ENCODE peak calls at places on chromosomes 7 and 10, in five cellular contexts. N is OCI-LY7, K is hepatocyte, P is mesenchymal stem cell, S is mesendoderm. L is an unnamed sample.

GRCh38 chr7:35839860-35840854 is 39.3 kb downstream of the SEPTIN7 start:
- DNase-seq in S (no peak), K (no peak), N (no peak), P (peak), L (no peak)

GRCh38 chr7:73432676-73433075 is 902 bp upstream of the FZD9 start:
- DNase-seq in S (no peak), N (no peak), K (no peak), P (no peak), L (no peak)

GRCh38 chr10:59350558-59350957 is 11.8 kb downstream of the FAM13C start:
- DNase-seq in S (no peak), N (no peak), K (no peak), P (no peak), L (no peak)

GRCh38 chr10:93403741-93404354 is 78.3 kb downstream of the MYOF start:
- DNase-seq in K (no peak), N (no peak), P (no peak), S (no peak), L (no peak)

GRCh38 chr7:105141068-105141467 is 127.1 kb downstream of the KMT2E start:
- DNase-seq in N (peak), K (peak), P (peak), S (peak), L (no peak)

GRCh38 chr7:109579876-109580275 is 1010.2 kb downstream of the DNAJB9 start:
- DNase-seq in S (peak), K (no peak), P (no peak), N (no peak), L (no peak)

GRCh38 chr7:99248391-99249067 is 24.1 kb upstream of the MYH16 start:
- DNase-seq in S (peak), K (no peak), N (no peak), P (no peak), L (no peak)

GRCh38 chr7:20477091-20477490 is 138.4 kb upstream of the ABCB5 start:
- DNase-seq in P (no peak), S (no peak), K (no peak), N (no peak), L (no peak)

GRCh38 chr7:28070311-28071055 is 110.1 kb downstream of the JAZF1 start:
- DNase-seq in N (no peak), S (no peak), P (no peak), K (no peak), L (no peak)
- H3K4me2 ChIP-seq in N (no peak), S (no peak), P (no peak), K (peak), L (no peak)

GRCh38 chr7:134549366-134549765 is 456 bp downstream of the AKR1B15 start:
- DNase-seq in S (no peak), P (no peak), N (no peak), K (no peak), L (no peak)
- H3K4me2 ChIP-seq in S (no peak), P (no peak), N (no peak), K (peak), L (no peak)

GRCh38 chr7:71630521-71630920 is 498.6 kb downstream of the GALNT17 start:
- DNase-seq in S (no peak), N (no peak), K (no peak), P (no peak), L (no peak)
- H3K4me2 ChIP-seq in S (no peak), N (no peak), K (no peak), P (no peak), L (no peak)

DNA sequence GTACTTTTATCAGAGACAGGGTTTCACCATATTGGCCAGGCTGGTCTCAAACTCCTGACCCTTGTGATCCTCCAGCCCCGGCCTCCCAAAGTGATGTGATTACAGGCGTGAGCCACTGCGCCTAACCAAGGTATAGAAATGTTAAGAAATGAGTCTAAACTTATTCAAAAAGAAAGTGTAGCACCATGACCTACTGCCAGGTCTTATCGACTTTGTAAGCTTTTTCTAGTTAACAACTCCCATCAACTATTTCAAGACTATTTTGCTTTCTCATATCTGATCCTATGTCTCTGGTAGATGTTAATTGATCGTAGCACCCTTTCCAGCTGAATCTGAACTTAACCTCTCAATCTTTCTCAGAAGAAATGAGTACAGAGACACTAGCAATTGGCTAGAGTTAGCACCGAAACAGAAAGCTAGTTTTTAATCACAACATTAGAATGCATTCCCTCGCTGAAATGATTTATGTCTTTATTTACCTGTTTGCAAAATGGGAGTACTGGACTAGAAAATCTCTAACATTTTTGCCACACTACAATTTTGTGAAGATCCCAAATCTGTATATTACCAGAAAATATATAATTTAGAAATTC is 114.0 kb upstream of the HGF start:
- DNase-seq in N (no peak), S (no peak), P (no peak), K (no peak), L (no peak)
- H3K4me2 ChIP-seq in N (peak), S (no peak), P (no peak), K (no peak), L (no peak)

GRCh38 chr7:132607656-132608055 is 31.4 kb upstream of the PLXNA4 start:
- DNase-seq in N (no peak), K (no peak), P (no peak), S (no peak), L (no peak)

GRCh38 chr7:132609222-132609621 is 33.0 kb upstream of the PLXNA4 start:
- DNase-seq in N (no peak), S (no peak), K (no peak), P (no peak), L (no peak)

GRCh38 chr7:132609906-132610520 is 33.7 kb upstream of the PLXNA4 start:
- DNase-seq in S (no peak), N (no peak), K (no peak), P (no peak), L (no peak)

GRCh38 chr7:132611056-132611455 is 34.8 kb upstream of the PLXNA4 start:
- DNase-seq in P (no peak), N (no peak), K (no peak), S (no peak), L (no peak)

GRCh38 chr7:132608523-132608922 is 32.3 kb upstream of the PLXNA4 start:
- DNase-seq in S (no peak), N (no peak), P (no peak), K (no peak), L (no peak)
- H3K4me2 ChIP-seq in S (no peak), N (no peak), P (no peak), K (no peak), L (no peak)

DNA sequence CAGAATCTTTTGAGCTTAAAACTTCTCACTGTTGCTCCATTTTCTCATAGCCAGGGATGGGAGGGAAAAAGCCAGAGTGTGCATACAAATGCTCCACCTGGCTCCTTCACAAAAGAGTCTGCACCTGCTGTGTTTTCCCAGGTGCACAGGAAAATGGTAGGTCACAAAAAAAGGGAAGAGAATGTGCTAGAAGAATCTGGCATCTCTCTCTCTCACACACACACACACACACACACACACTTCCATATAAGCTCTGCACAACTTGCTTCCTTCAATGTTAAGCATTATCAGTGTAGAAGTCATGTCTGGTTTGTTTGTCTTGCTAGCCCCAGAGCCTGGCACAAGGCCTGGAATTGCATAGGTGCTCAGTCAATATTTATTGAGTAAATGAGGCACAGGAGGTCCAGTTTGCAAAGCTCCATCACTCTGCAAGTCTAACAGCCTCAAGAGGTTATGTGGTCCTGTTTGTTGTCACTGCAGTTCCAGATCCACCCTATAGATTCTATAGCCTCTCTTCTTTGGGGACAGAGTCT is 867.3 kb upstream of the AUTS2 start:
- DNase-seq in P (no peak), N (no peak), K (peak), S (no peak), L (no peak)
- H3K4me2 ChIP-seq in P (no peak), N (no peak), K (no peak), S (no peak), L (no peak)

GRCh38 chr10:132571565-132572544 is 34.3 kb downstream of the INPP5A start:
- DNase-seq in N (peak), P (peak), K (peak), S (peak), L (peak)
- H3K4me2 ChIP-seq in N (peak), P (peak), K (peak), S (no peak), L (no peak)

L was measured in DND-41.